ENCODE peak calls at places on chromosomes 3 and 15, in six cellular contexts. S is suprapubic skin, B is heart right ventricle, P is ovary, E is fibroblast of lung, K is PC-3. N is an unnamed sample.

GRCh38 chr3:130800829-130801228 is 54.2 kb upstream of the PIK3R4 start:
- DNase-seq in K (peak; percentile 28), B (no peak), S (no peak), E (no peak), P (no peak), N (no peak)

GRCh38 chr15:66842710-66843441 is 140.8 kb downstream of the SMAD6 start:
- DNase-seq in B (peak; percentile 72), P (peak; percentile 79), K (peak; percentile 35), S (peak; percentile 88), E (peak; percentile 87), N (peak; percentile 83)

GRCh38 chr15:82952156-82953081 is at the start of gene HOMER2:
- DNase-seq in E (no peak), K (peak; percentile 26), S (no peak), B (no peak), P (peak; percentile 50), N (no peak)

GRCh38 chr3:141050913-141051632 is at the start of gene SPSB4:
- DNase-seq in E (peak; percentile 51), B (peak; percentile 76), P (no peak), K (no peak), S (no peak), N (peak; percentile 48)

GRCh38 chr15:58475573-58476524 is 44.1 kb downstream of the LIPC start:
- DNase-seq in P (no peak), B (no peak), K (no peak), E (peak; percentile 40), S (no peak), N (no peak)

GRCh38 chr3:139202959-139203349 is 140.9 kb upstream of the MRPS22 start:
- DNase-seq in E (no peak), B (no peak), K (no peak), P (no peak), S (no peak), N (no peak)

GRCh38 chr3:147404800-147405551 is 1.4 kb downstream of the ZIC4 start:
- DNase-seq in K (no peak), B (no peak), P (no peak), E (no peak), S (no peak), N (no peak)

GRCh38 chr3:163450684-163451083 is 1627.6 kb downstream of the SI start:
- DNase-seq in P (no peak), S (no peak), E (no peak), B (no peak), K (no peak), N (no peak)

GRCh38 chr3:126121632-126122031 is 37.7 kb upstream of the SLC41A3 start:
- DNase-seq in S (peak; percentile 52), P (no peak), B (no peak), K (no peak), E (no peak), N (no peak)

GRCh38 chr3:49839193-49839809 is 17.1 kb downstream of the TRAIP start:
- DNase-seq in B (peak; percentile 84), K (peak; percentile 83), P (peak; percentile 83), E (peak; percentile 85), S (peak; percentile 87), N (peak; percentile 88)

GRCh38 chr15:31157644-31158069 is 56.1 kb upstream of the TRPM1 start:
- DNase-seq in P (no peak), B (no peak), K (no peak), S (no peak), E (peak; percentile 65), N (no peak)

GRCh38 chr15:40301467-40302179 is 6.1 kb downstream of the PLCB2 start:
- DNase-seq in B (no peak), K (no peak), E (no peak), P (no peak), S (no peak), N (peak; percentile 13)

GRCh38 chr3:52534281-52535183 is 875 bp upstream of the NT5DC2 start:
- DNase-seq in S (peak; percentile 81), E (peak; percentile 46), P (peak; percentile 43), B (no peak), K (peak; percentile 10), N (peak; percentile 25)

GRCh38 chr15:68158046-68158628 is 47.0 kb downstream of the CALML4 start:
- DNase-seq in K (no peak), P (no peak), S (no peak), E (no peak), B (no peak), N (no peak)

GRCh38 chr3:70822777-70823176 is 510.3 kb upstream of the MDFIC2 start:
- DNase-seq in E (no peak), K (no peak), P (no peak), S (no peak), B (no peak), N (no peak)

GRCh38 chr3:121295966-121296365 is 249.8 kb downstream of the POLQ start:
- DNase-seq in S (no peak), B (no peak), E (peak; percentile 18), P (no peak), K (peak; percentile 93), N (no peak)

GRCh38 chr3:101571028-101571895 is 2.7 kb upstream of the PCNP start:
- DNase-seq in S (no peak), B (no peak), E (no peak), K (peak; percentile 31), P (no peak), N (no peak)

GRCh38 chr3:101567528-101568317 is 6.1 kb downstream of the TRMT10C start:
- DNase-seq in P (no peak), K (peak; percentile 31), E (peak; percentile 59), B (no peak), S (no peak), N (no peak)

GRCh38 chr3:101577276-101577675 is 3.3 kb downstream of the PCNP start:
- DNase-seq in K (no peak), B (no peak), S (no peak), P (no peak), E (no peak), N (no peak)

GRCh38 chr3:101574388-101575156 is 592 bp downstream of the PCNP start:
- DNase-seq in P (peak; percentile 61), B (peak; percentile 56), K (peak; percentile 73), S (peak; percentile 80), E (peak; percentile 61), N (peak; percentile 54)

GRCh38 chr3:101573449-101574387 is at the start of gene PCNP:
- DNase-seq in E (peak; percentile 100), S (peak; percentile 99), P (peak; percentile 98), B (peak; percentile 100), K (peak; percentile 99), N (peak; percentile 99)
- H3K4me1 ChIP-seq in E (peaks cover 2% of the 10 kb centered on the region), S (peaks cover 43% of the 10 kb centered on the region), P (peaks cover 4% of the 10 kb centered on the region), B (peaks cover 25% of the 10 kb centered on the region), K (peaks cover 19% of the 10 kb centered on the region), N (peaks cover 19% of the 10 kb centered on the region)

DNA sequence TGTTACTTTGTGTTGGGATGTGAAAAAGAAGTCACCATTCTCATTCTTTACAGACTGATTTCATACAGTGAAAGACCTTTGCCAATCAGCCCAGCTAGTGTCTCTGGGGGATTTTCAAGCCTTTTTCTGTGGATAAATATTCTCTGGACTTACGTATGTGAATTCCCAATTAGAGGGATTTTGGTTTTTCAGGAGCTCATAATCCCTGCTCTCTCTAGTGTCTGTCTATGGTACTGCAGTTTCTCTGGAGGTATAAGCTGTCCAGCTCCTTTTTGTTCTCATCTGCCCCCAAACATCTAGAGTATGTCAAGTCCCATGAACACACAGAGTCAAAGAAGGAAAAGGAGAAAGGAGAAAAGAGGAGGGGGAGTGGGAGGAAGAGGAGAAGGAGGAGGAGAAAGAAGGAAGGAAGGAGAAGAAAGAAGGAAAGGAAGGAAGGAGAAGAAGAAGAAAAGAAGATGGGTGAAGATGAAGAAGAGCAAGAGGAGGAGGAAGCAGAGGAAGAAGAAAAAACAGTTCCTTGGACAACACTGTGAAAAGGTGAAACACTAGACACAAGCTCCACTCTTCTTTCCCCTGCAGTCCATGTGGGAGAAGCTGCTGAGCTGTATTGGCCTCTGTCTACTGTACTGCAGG is 218.6 kb downstream of the GREM1 start:
- DNase-seq in P (no peak), K (peak; percentile 65), E (peak; percentile 79), B (no peak), S (no peak), N (no peak)
- TF ChIP-seq CTCF in P (no peak), K (peak; percentile 80), E (peak; percentile 51), B (peak; percentile 40), S (peak; percentile 36), N (no peak)

GRCh38 chr3:81723732-81724313 is 37.6 kb downstream of the GBE1 start:
- DNase-seq in K (peak; percentile 63), B (no peak), P (no peak), E (peak; percentile 48), S (no peak), N (no peak)

GRCh38 chr3:81726735-81727134 is 34.7 kb downstream of the GBE1 start:
- DNase-seq in B (no peak), E (peak; percentile 65), S (no peak), P (no peak), K (peak; percentile 80), N (no peak)

GRCh38 chr3:81728766-81729544 is 32.5 kb downstream of the GBE1 start:
- DNase-seq in E (peak; percentile 62), P (no peak), K (peak; percentile 57), B (no peak), S (no peak), N (no peak)

DNA sequence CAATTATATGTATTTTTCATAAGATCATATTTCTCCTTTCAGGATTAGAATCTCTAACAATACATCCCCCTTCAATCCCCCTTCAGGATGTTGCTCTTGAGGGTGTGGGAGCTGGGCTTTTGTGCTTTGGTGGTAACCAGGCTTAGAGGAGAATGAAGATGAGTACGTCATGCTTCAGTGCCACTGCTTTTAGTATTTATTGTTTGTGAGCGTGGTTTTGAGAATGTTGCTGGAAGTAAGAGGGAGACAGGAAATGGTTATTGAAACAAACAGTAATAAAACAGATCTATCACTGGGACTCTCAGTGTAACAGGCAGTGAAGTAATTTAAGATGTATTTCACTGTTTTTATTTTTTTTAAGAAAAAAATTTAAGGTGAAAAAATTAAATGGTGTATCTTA is 35.3 kb downstream of the GBE1 start:
- DNase-seq in P (no peak), B (no peak), E (peak; percentile 48), S (no peak), K (peak; percentile 59), N (no peak)
- H3K4me1 ChIP-seq in P (no peaks in the 10 kb centered on the region), B (peaks cover 6% of the 10 kb centered on the region), E (peaks cover 8% of the 10 kb centered on the region), S (no peaks in the 10 kb centered on the region), K (peaks cover 50% of the 10 kb centered on the region), N (no peaks in the 10 kb centered on the region)

GRCh38 chr15:52765779-52766178 is 24.4 kb downstream of the ONECUT1 start:
- DNase-seq in P (no peak), K (peak; percentile 16), B (no peak), S (no peak), E (no peak), N (no peak)
- TF ChIP-seq CTCF in P (no peak), K (peak; percentile 50), B (no peak), S (no peak), E (peak; percentile 32), N (no peak)

GRCh38 chr3:13546667-13547171 is 2.2 kb upstream of the FBLN2 start:
- DNase-seq in K (no peak), S (no peak), B (no peak), E (peak; percentile 28), P (no peak), N (no peak)

GRCh38 chr3:13544293-13544831 is 4.6 kb upstream of the FBLN2 start:
- DNase-seq in S (no peak), E (peak; percentile 69), P (no peak), K (no peak), B (no peak), N (no peak)

GRCh38 chr3:13547591-13548371 is 1.1 kb upstream of the FBLN2 start:
- DNase-seq in P (no peak), B (no peak), E (no peak), S (no peak), K (no peak), N (no peak)

GRCh38 chr3:13544951-13545651 is 3.8 kb upstream of the FBLN2 start:
- DNase-seq in S (no peak), K (no peak), P (no peak), E (no peak), B (no peak), N (no peak)

GRCh38 chr3:13545952-13546454 is 2.9 kb upstream of the FBLN2 start:
- DNase-seq in P (no peak), E (no peak), K (no peak), S (no peak), B (no peak), N (no peak)
- H3K4me1 ChIP-seq in P (peaks cover 3% of the 10 kb centered on the region), E (peaks cover 4% of the 10 kb centered on the region), K (no peaks in the 10 kb centered on the region), S (peaks cover 51% of the 10 kb centered on the region), B (peaks cover 14% of the 10 kb centered on the region), N (no peaks in the 10 kb centered on the region)

N was measured in mucosa of descending colon.